ENCODE peak calls at places on chromosomes 11 and 22, in five cellular contexts. B, W, H, Y and F are unnamed samples.

GRCh38 chr11:13954591-13954990 is 7.9 kb upstream of the SPON1 start:
- DNase-seq in W (no peak), B (no peak), H (no peak), Y (no peak), F (no peak)

GRCh38 chr11:64357904-64358535 is 942 bp upstream of the RPS6KA4 start:
- DNase-seq in H (peak), W (no peak), Y (peak), B (no peak), F (no peak)

GRCh38 chr11:118152552-118153471 is at the start of gene SCN4B:
- DNase-seq in Y (peak), W (peak), H (peak), B (peak), F (peak)

GRCh38 chr11:119316729-119317591 is at the start of gene MCAM:
- DNase-seq in Y (peak), B (no peak), W (no peak), H (peak), F (peak)

GRCh38 chr11:130416906-130417305 is 11.5 kb downstream of the ADAMTS8 start:
- DNase-seq in Y (no peak), B (no peak), W (no peak), H (no peak), F (no peak)

GRCh38 chr11:118655486-118656190 is 23.8 kb downstream of the TREH start:
- DNase-seq in H (no peak), W (no peak), Y (no peak), B (no peak), F (no peak)

GRCh38 chr11:61650781-61651571 is 29.2 kb upstream of the DAGLA start:
- DNase-seq in Y (no peak), W (no peak), B (no peak), H (no peak), F (peak)

GRCh38 chr11:104259121-104259610 is 95.2 kb upstream of the PDGFD start:
- DNase-seq in W (no peak), B (no peak), Y (peak), H (no peak), F (peak)

GRCh38 chr22:49197986-49198704 is 629.5 kb downstream of the BRD1 start:
- DNase-seq in W (no peak), B (no peak), H (no peak), Y (no peak), F (no peak)

GRCh38 chr11:65502274-65502851 is 3.5 kb downstream of the MALAT1 start:
- DNase-seq in H (peak), Y (no peak), W (peak), B (peak), F (no peak)

GRCh38 chr22:50101870-50102565 is 12.2 kb downstream of the MOV10L1 start:
- DNase-seq in H (peak), B (no peak), W (no peak), Y (no peak), F (no peak)

GRCh38 chr22:44441401-44442185 is 56.4 kb downstream of the RTL6 start:
- DNase-seq in B (no peak), W (no peak), H (no peak), Y (no peak), F (no peak)

GRCh38 chr11:130652671-130653335 is 204.4 kb downstream of the ADAMTS15 start:
- DNase-seq in H (peak), B (no peak), W (peak), Y (no peak), F (no peak)

GRCh38 chr11:34356918-34357645 is 728 bp downstream of the ABTB2 start:
- DNase-seq in W (peak), Y (peak), B (peak), H (peak), F (peak)

GRCh38 chr11:128716661-128717210 is 22.9 kb downstream of the FLI1 start:
- DNase-seq in Y (no peak), H (no peak), W (no peak), B (peak), F (no peak)

GRCh38 chr22:18966748-18967147 is 30.7 kb upstream of the PRODH start:
- DNase-seq in W (no peak), Y (no peak), H (no peak), B (no peak), F (no peak)

GRCh38 chr11:134544095-134544815 is 132.2 kb upstream of the B3GAT1 start:
- DNase-seq in Y (no peak), B (no peak), H (no peak), W (no peak), F (no peak)

GRCh38 chr11:26839911-26840705 is 118.2 kb upstream of the SLC5A12 start:
- DNase-seq in B (no peak), H (no peak), W (peak), Y (no peak), F (no peak)

GRCh38 chr11:78220218-78221157 is 31.8 kb downstream of the USP35 start:
- DNase-seq in W (no peak), H (no peak), Y (no peak), B (no peak), F (no peak)

GRCh38 chr11:58618215-58618614 is 4.2 kb upstream of the CNTF start:
- DNase-seq in W (no peak), H (no peak), B (no peak), Y (no peak), F (no peak)

GRCh38 chr11:26849009-26849408 is 127.1 kb upstream of the SLC5A12 start:
- DNase-seq in H (no peak), Y (peak), W (peak), B (no peak), F (no peak)

GRCh38 chr11:37527545-37527944 is 929.5 kb upstream of the RAG2 start:
- DNase-seq in W (no peak), B (no peak), Y (no peak), H (no peak), F (no peak)

GRCh38 chr11:86518211-86518610 is 143.5 kb downstream of the CCDC81 start:
- DNase-seq in B (no peak), W (no peak), H (no peak), Y (no peak), F (no peak)

GRCh38 chr22:43136801-43137200 is 6.4 kb downstream of the MCAT start:
- DNase-seq in H (no peak), B (no peak), Y (no peak), W (no peak), F (no peak)

GRCh38 chr11:488062-488461 is 19.0 kb downstream of the RNH1 start:
- DNase-seq in H (no peak), Y (no peak), B (no peak), W (no peak), F (no peak)

GRCh38 chr11:81495699-81496292 is 1237.9 kb downstream of the FAM181B start:
- DNase-seq in W (no peak), B (no peak), H (no peak), Y (no peak), F (no peak)

GRCh38 chr11:71095294-71095850 is 157.0 kb downstream of the SHANK2 start:
- DNase-seq in Y (no peak), B (no peak), H (no peak), W (no peak), F (no peak)

GRCh38 chr11:112320668-112321067 is 60.0 kb upstream of the PLET1 start:
- DNase-seq in Y (peak), H (no peak), W (peak), B (peak), F (peak)

GRCh38 chr11:1218788-1219445 is 3.9 kb upstream of the MUC5B start:
- DNase-seq in W (no peak), B (no peak), H (no peak), Y (no peak), F (no peak)

GRCh38 chr22:20940178-20940790 is 23.1 kb downstream of the CRKL start:
- DNase-seq in W (peak), H (no peak), B (no peak), Y (no peak), F (no peak)

GRCh38 chr22:45318558-45319318 is 9.0 kb downstream of the FAM118A start:
- DNase-seq in Y (no peak), H (peak), B (no peak), W (peak), F (no peak)

GRCh38 chr11:67558084-67558772 is 25.4 kb upstream of the GSTP1 start:
- DNase-seq in H (no peak), B (peak), Y (no peak), W (no peak), F (peak)

GRCh38 chr11:2837096-2837601 is 48.4 kb downstream of the CDKN1C start:
- DNase-seq in Y (peak), B (peak), H (peak), W (peak), F (peak)

GRCh38 chr11:76553554-76554476 is 109.0 kb downstream of the EMSY start:
- DNase-seq in B (no peak), Y (no peak), W (no peak), H (no peak), F (no peak)

GRCh38 chr11:76551400-76551799 is 106.6 kb downstream of the EMSY start:
- DNase-seq in B (no peak), Y (no peak), W (peak), H (no peak), F (peak)

GRCh38 chr11:76554767-76555166 is 109.9 kb downstream of the EMSY start:
- DNase-seq in W (no peak), Y (no peak), B (no peak), H (no peak), F (no peak)

GRCh38 chr11:76550781-76551180 is 106.0 kb downstream of the EMSY start:
- DNase-seq in Y (no peak), B (no peak), W (no peak), H (no peak), F (no peak)

GRCh38 chr11:76552987-76553386 is 108.2 kb downstream of the EMSY start:
- DNase-seq in B (no peak), Y (no peak), W (no peak), H (no peak), F (no peak)
- H3K4me3 ChIP-seq in B (no peak), Y (no peak), W (no peak), H (no peak), F (no peak)

GRCh38 chr11:16925495-16926065 is 88.6 kb downstream of the PLEKHA7 start:
- DNase-seq in B (peak), H (no peak), Y (peak), W (peak), F (peak)
- TF ChIP-seq CTCF in B (no peak), H (no peak), Y (no peak), W (no peak), F (no peak)

GRCh38 chr22:26481694-26482093 is 1.9 kb downstream of the HPS4 start:
- DNase-seq in H (no peak), Y (no peak), W (no peak), B (no peak), F (no peak)
- H3K4me3 ChIP-seq in H (no peak), Y (peak), W (no peak), B (no peak), F (no peak)

DNA sequence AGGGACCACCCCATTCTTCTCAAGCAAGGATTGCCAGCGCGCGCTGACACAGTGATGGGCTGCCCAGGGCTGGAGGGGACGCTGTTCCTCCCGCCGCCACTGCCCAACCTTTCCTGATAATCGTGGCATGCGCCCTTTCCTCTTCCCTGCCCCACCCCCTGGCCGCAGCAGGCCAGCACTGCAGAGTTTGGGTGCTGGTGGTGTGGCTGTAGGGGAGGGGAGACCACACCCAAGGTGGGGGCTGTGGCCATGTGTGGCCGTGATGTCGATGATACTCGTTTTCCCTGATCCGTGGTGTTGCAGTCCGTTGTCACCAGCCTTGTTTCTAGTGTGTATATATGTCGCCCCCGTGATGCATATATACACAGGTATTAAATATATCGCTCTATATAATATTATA is 22.8 kb upstream of the TEF start:
- DNase-seq in H (no peak), W (no peak), B (no peak), Y (no peak), F (no peak)
- TF ChIP-seq CTCF in H (no peak), W (no peak), B (no peak), Y (no peak), F (no peak)

GRCh38 chr22:28029201-28029948 is 110.3 kb upstream of the PITPNB start:
- DNase-seq in B (peak), W (peak), Y (peak), H (peak), F (peak)
- H3K4me3 ChIP-seq in B (no peak), W (no peak), Y (no peak), H (no peak), F (no peak)

GRCh38 chr11:72534859-72535547 is 100.7 kb upstream of the CLPB start:
- DNase-seq in H (no peak), W (peak), Y (no peak), B (no peak), F (peak)
- TF ChIP-seq CTCF in H (peak), W (peak), Y (peak), B (peak), F (no peak)

GRCh38 chr11:83115551-83115950 is 41.4 kb upstream of the PCF11 start:
- DNase-seq in H (no peak), W (no peak), B (peak), Y (no peak), F (no peak)

GRCh38 chr11:83118814-83119213 is 38.1 kb upstream of the PCF11 start:
- DNase-seq in W (no peak), H (no peak), B (no peak), Y (no peak), F (no peak)

GRCh38 chr11:83112886-83113285 is 41.2 kb upstream of the RAB30 start:
- DNase-seq in B (no peak), H (no peak), W (peak), Y (no peak), F (no peak)

GRCh38 chr11:83119216-83119615 is 37.7 kb upstream of the PCF11 start:
- DNase-seq in W (no peak), B (no peak), H (no peak), Y (no peak), F (no peak)

GRCh38 chr11:83115992-83116641 is 40.8 kb upstream of the PCF11 start:
- DNase-seq in W (no peak), Y (no peak), B (no peak), H (no peak), F (no peak)
- H3K4me3 ChIP-seq in W (no peak), Y (no peak), B (no peak), H (no peak), F (no peak)